ENCODE peak calls at places on chromosomes 16 and 17, in six cellular contexts. Z, L, U, I, N and K are unnamed samples.

GRCh38 chr16:56662357-56663354 is 4.9 kb downstream of the MT1F start:
- DNase-seq in N (no peak), Z (no peak), I (no peak), U (no peak), L (no peak), K (no peak)

GRCh38 chr17:9104370-9105041 is 83.2 kb downstream of the NTN1 start:
- DNase-seq in I (no peak), N (no peak), Z (no peak), L (peak; percentile 58), U (no peak), K (peak; percentile 45)

GRCh38 chr16:50624449-50624782 is 56.7 kb downstream of the SNX20 start:
- DNase-seq in L (no peak), Z (no peak), U (no peak), I (no peak), N (no peak), K (no peak)

GRCh38 chr17:50908860-50909764 is 43.0 kb upstream of the TOB1 start:
- DNase-seq in I (no peak), N (no peak), Z (no peak), L (no peak), U (no peak), K (no peak)

GRCh38 chr16:12158428-12158827 is 181.9 kb downstream of the SNX29 start:
- DNase-seq in N (peak; percentile 100), L (no peak), Z (no peak), U (no peak), I (no peak), K (no peak)

GRCh38 chr16:50535506-50536257 is 12.5 kb upstream of the NKD1 start:
- DNase-seq in Z (no peak), L (no peak), N (no peak), U (no peak), I (no peak), K (no peak)

GRCh38 chr17:57548421-57549385 is 196.4 kb downstream of the CCDC182 start:
- DNase-seq in L (no peak), N (no peak), Z (no peak), U (no peak), I (no peak), K (no peak)

GRCh38 chr17:55710829-55711496 is 11.7 kb downstream of the TMEM100 start:
- DNase-seq in L (no peak), N (no peak), U (no peak), I (no peak), Z (no peak), K (no peak)

GRCh38 chr16:87180069-87180468 is 137.1 kb downstream of the C16orf95 start:
- DNase-seq in I (no peak), Z (no peak), U (no peak), L (no peak), N (no peak), K (no peak)

GRCh38 chr16:49020436-49020835 is 261.2 kb downstream of the CBLN1 start:
- DNase-seq in L (no peak), U (no peak), N (no peak), Z (no peak), I (no peak), K (no peak)

GRCh38 chr17:80145076-80146075 is 1.6 kb downstream of the EIF4A3 start:
- DNase-seq in N (no peak), I (no peak), U (no peak), Z (no peak), L (no peak), K (no peak)

GRCh38 chr17:1643293-1643998 is 2.1 kb downstream of the SCARF1 start:
- DNase-seq in Z (peak; percentile 61), L (no peak), N (no peak), I (no peak), U (no peak), K (no peak)

GRCh38 chr16:4450921-4451619 is 23.4 kb downstream of the NMRAL1 start:
- DNase-seq in Z (no peak), I (no peak), U (no peak), N (no peak), L (no peak), K (no peak)

GRCh38 chr16:57689772-57690558 is 4.6 kb upstream of the DRC7 start:
- DNase-seq in L (no peak), N (no peak), I (no peak), Z (no peak), U (no peak), K (no peak)